ENCODE peak calls at places on chromosomes 16 and 17, in six cellular contexts. One of them, this sample, is unnamed.

GRCh38 chr17:28682655-28683054 is 20.6 kb downstream of the SUPT6H start:
- DNase-seq in GM23248: no peak
- DNase-seq in stimulated activated CD4-positive, alpha-beta T cell treated with anti-CD3 and anti-CD28 coated beads, Interleukin-4, amount 100 ng/mL, for 1 hour: no peak
- DNase-seq in stimulated activated naive CD8-positive, alpha-beta T cell treated with anti-CD3 and anti-CD28 coated beads, Interleukin-15, Interleukin-2, amounts not matched to agents 100 U/mL and 50 U/mL, for 24 hours: no peak
- DNase-seq in ovary: no peak
- DNase-seq in omental fat pad: no peak
- DNase-seq in this sample: no peak

GRCh38 chr16:12573730-12574383 is 229.8 kb downstream of the CPPED1 start:
- DNase-seq in GM23248: peak
- DNase-seq in stimulated activated CD4-positive, alpha-beta T cell treated with anti-CD3 and anti-CD28 coated beads, Interleukin-4, amount 100 ng/mL, for 1 hour: peak
- DNase-seq in stimulated activated naive CD8-positive, alpha-beta T cell treated with anti-CD3 and anti-CD28 coated beads, Interleukin-15, Interleukin-2, amounts not matched to agents 100 U/mL and 50 U/mL, for 24 hours: peak
- DNase-seq in ovary: no peak
- DNase-seq in omental fat pad: no peak
- DNase-seq in this sample: peak

GRCh38 chr17:13545941-13546340 is 55.8 kb downstream of the HS3ST3A1 start:
- DNase-seq in GM23248: no peak
- DNase-seq in stimulated activated CD4-positive, alpha-beta T cell treated with anti-CD3 and anti-CD28 coated beads, Interleukin-4, amount 100 ng/mL, for 1 hour: no peak
- DNase-seq in stimulated activated naive CD8-positive, alpha-beta T cell treated with anti-CD3 and anti-CD28 coated beads, Interleukin-15, Interleukin-2, amounts not matched to agents 100 U/mL and 50 U/mL, for 24 hours: no peak
- DNase-seq in ovary: no peak
- DNase-seq in omental fat pad: no peak
- DNase-seq in this sample: no peak

GRCh38 chr16:7443108-7443507 is 110.5 kb downstream of the RBFOX1 start:
- DNase-seq in GM23248: no peak
- DNase-seq in stimulated activated CD4-positive, alpha-beta T cell treated with anti-CD3 and anti-CD28 coated beads, Interleukin-4, amount 100 ng/mL, for 1 hour: no peak
- DNase-seq in stimulated activated naive CD8-positive, alpha-beta T cell treated with anti-CD3 and anti-CD28 coated beads, Interleukin-15, Interleukin-2, amounts not matched to agents 100 U/mL and 50 U/mL, for 24 hours: no peak
- DNase-seq in ovary: no peak
- DNase-seq in omental fat pad: no peak
- DNase-seq in this sample: no peak

GRCh38 chr17:62090021-62090824 is 25.1 kb upstream of the MED13 start:
- DNase-seq in GM23248: no peak
- DNase-seq in stimulated activated CD4-positive, alpha-beta T cell treated with anti-CD3 and anti-CD28 coated beads, Interleukin-4, amount 100 ng/mL, for 1 hour: no peak
- DNase-seq in stimulated activated naive CD8-positive, alpha-beta T cell treated with anti-CD3 and anti-CD28 coated beads, Interleukin-15, Interleukin-2, amounts not matched to agents 100 U/mL and 50 U/mL, for 24 hours: no peak
- DNase-seq in ovary: no peak
- DNase-seq in omental fat pad: no peak
- DNase-seq in this sample: no peak

GRCh38 chr16:72744064-72744793 is 303.7 kb downstream of the ZFHX3 start:
- DNase-seq in GM23248: no peak
- DNase-seq in stimulated activated CD4-positive, alpha-beta T cell treated with anti-CD3 and anti-CD28 coated beads, Interleukin-4, amount 100 ng/mL, for 1 hour: no peak
- DNase-seq in stimulated activated naive CD8-positive, alpha-beta T cell treated with anti-CD3 and anti-CD28 coated beads, Interleukin-15, Interleukin-2, amounts not matched to agents 100 U/mL and 50 U/mL, for 24 hours: no peak
- DNase-seq in ovary: no peak
- DNase-seq in omental fat pad: no peak
- DNase-seq in this sample: no peak

GRCh38 chr16:69479806-69480205 is 55.4 kb downstream of the CYB5B start:
- DNase-seq in GM23248: no peak
- DNase-seq in stimulated activated CD4-positive, alpha-beta T cell treated with anti-CD3 and anti-CD28 coated beads, Interleukin-4, amount 100 ng/mL, for 1 hour: no peak
- DNase-seq in stimulated activated naive CD8-positive, alpha-beta T cell treated with anti-CD3 and anti-CD28 coated beads, Interleukin-15, Interleukin-2, amounts not matched to agents 100 U/mL and 50 U/mL, for 24 hours: no peak
- DNase-seq in ovary: no peak
- DNase-seq in omental fat pad: no peak
- DNase-seq in this sample: no peak

GRCh38 chr17:76239538-76240274 is 587 bp downstream of the RNF157 start:
- DNase-seq in GM23248: peak
- DNase-seq in stimulated activated CD4-positive, alpha-beta T cell treated with anti-CD3 and anti-CD28 coated beads, Interleukin-4, amount 100 ng/mL, for 1 hour: no peak
- DNase-seq in stimulated activated naive CD8-positive, alpha-beta T cell treated with anti-CD3 and anti-CD28 coated beads, Interleukin-15, Interleukin-2, amounts not matched to agents 100 U/mL and 50 U/mL, for 24 hours: peak
- DNase-seq in ovary: peak
- DNase-seq in omental fat pad: no peak
- DNase-seq in this sample: no peak

GRCh38 chr16:56425439-56425832 is at the start of gene AMFR:
- DNase-seq in GM23248: peak
- DNase-seq in stimulated activated CD4-positive, alpha-beta T cell treated with anti-CD3 and anti-CD28 coated beads, Interleukin-4, amount 100 ng/mL, for 1 hour: peak
- DNase-seq in stimulated activated naive CD8-positive, alpha-beta T cell treated with anti-CD3 and anti-CD28 coated beads, Interleukin-15, Interleukin-2, amounts not matched to agents 100 U/mL and 50 U/mL, for 24 hours: peak
- DNase-seq in ovary: peak
- DNase-seq in omental fat pad: no peak
- DNase-seq in this sample: peak